ENCODE peak calls at places on chromosomes 16 and 17, in four cellular contexts. R is stomach, C is ascending aorta, S is OCI-LY7. V is an unnamed sample.

GRCh38 chr16:69123894-69124293 is 8.5 kb downstream of the CHTF8 start:
- DNase-seq in R (peak; percentile 57), C (no peak), S (peak; percentile 77), V (peak; percentile 88)

GRCh38 chr16:54938351-54939346 is 8.0 kb downstream of the IRX5 start:
- DNase-seq in R (no peak), C (no peak), S (no peak), V (no peak)

GRCh38 chr17:40311575-40311974 is 2.6 kb downstream of the RARA start:
- DNase-seq in R (peak; percentile 61), C (no peak), S (no peak), V (no peak)

GRCh38 chr17:34990921-34991365 is 10.6 kb downstream of the LIG3 start:
- DNase-seq in R (peak; percentile 90), C (no peak), S (no peak), V (no peak)

GRCh38 chr17:41688641-41689496 is at the start of gene EIF1:
- DNase-seq in R (peak; percentile 100), C (peak; percentile 98), S (peak; percentile 100), V (peak; percentile 100)

GRCh38 chr16:69107311-69107962 is 2.0 kb downstream of the HAS3 start:
- DNase-seq in R (peak; percentile 50), C (no peak), S (no peak), V (no peak)

GRCh38 chr17:19539040-19539399 is 5.4 kb downstream of the SLC47A1 start:
- DNase-seq in R (no peak), C (no peak), S (no peak), V (no peak)

GRCh38 chr17:65457183-65457582 is 104.3 kb downstream of the AXIN2 start:
- DNase-seq in R (no peak), C (no peak), S (no peak), V (no peak)

GRCh38 chr17:49217651-49218413 is 7.3 kb downstream of the ABI3 start:
- DNase-seq in R (peak; percentile 49), C (peak; percentile 63), S (peak; percentile 46), V (peak; percentile 63)

GRCh38 chr17:77692571-77693161 is 265.8 kb upstream of the TNRC6C start:
- DNase-seq in R (no peak), C (no peak), S (no peak), V (no peak)

GRCh38 chr17:74332763-74333220 is 6.8 kb downstream of the KIF19 start:
- DNase-seq in R (no peak), C (no peak), S (peak; percentile 44), V (no peak)

GRCh38 chr17:60107526-60108257 is 29.0 kb upstream of the HEATR6 start:
- DNase-seq in R (no peak), C (no peak), S (no peak), V (peak; percentile 39)

GRCh38 chr17:48307814-48308411 is 122.1 kb downstream of the SKAP1 start:
- DNase-seq in R (peak; percentile 54), C (no peak), S (peak; percentile 70), V (peak; percentile 79)

GRCh38 chr16:88376053-88376834 is 6.5 kb upstream of the ZNF469 start:
- DNase-seq in R (no peak), C (no peak), S (no peak), V (no peak)

GRCh38 chr17:18224428-18225120 is 861 bp upstream of the LLGL1 start:
- DNase-seq in R (no peak), C (no peak), S (no peak), V (no peak)

GRCh38 chr16:72455743-72456659 is 284.0 kb upstream of the PMFBP1 start:
- DNase-seq in R (peak; percentile 28), C (no peak), S (peak; percentile 14), V (no peak)

GRCh38 chr16:29662729-29663019 is 373 bp upstream of the SPN start:
- DNase-seq in R (peak; percentile 27), C (no peak), S (peak; percentile 67), V (no peak)

GRCh38 chr16:79437764-79438728 is 162.5 kb downstream of the MAF start:
- DNase-seq in R (no peak), C (no peak), S (no peak), V (no peak)

GRCh38 chr17:9244066-9245052 is 223.0 kb downstream of the NTN1 start:
- DNase-seq in R (peak; percentile 36), C (no peak), S (no peak), V (no peak)

GRCh38 chr17:51733166-51733565 is 425.3 kb downstream of the CA10 start:
- DNase-seq in R (no peak), C (no peak), S (no peak), V (no peak)

GRCh38 chr17:56244268-56244890 is 91.1 kb downstream of the ANKFN1 start:
- DNase-seq in R (no peak), C (no peak), S (no peak), V (no peak)

GRCh38 chr17:21174719-21175118 is 39.2 kb downstream of the TMEM11 start:
- DNase-seq in R (peak; percentile 13), C (no peak), S (no peak), V (no peak)

GRCh38 chr16:87435399-87436224 is 43.5 kb downstream of the MAP1LC3B start:
- DNase-seq in R (no peak), C (no peak), S (no peak), V (no peak)

GRCh38 chr17:83129676-83130075 is 50.3 kb downstream of the METRNL start:
- DNase-seq in R (no peak), C (no peak), S (no peak), V (no peak)

GRCh38 chr16:89049484-89050118 is 44.1 kb upstream of the ACSF3 start:
- DNase-seq in R (no peak), C (no peak), S (no peak), V (no peak)

GRCh38 chr17:75680431-75680830 is 13.3 kb downstream of the SAP30BP start:
- DNase-seq in R (no peak), C (no peak), S (no peak), V (no peak)

GRCh38 chr17:77785526-77785925 is 173.0 kb upstream of the TNRC6C start:
- DNase-seq in R (no peak), C (no peak), S (no peak), V (no peak)

GRCh38 chr17:22512057-22512456 is 819.7 kb downstream of the KCNJ18 start:
- DNase-seq in R (no peak), C (no peak), S (no peak), V (no peak)

GRCh38 chr17:31610301-31610910 is 218.9 kb downstream of the RAB11FIP4 start:
- DNase-seq in R (no peak), C (no peak), S (no peak), V (peak; percentile 37)

GRCh38 chr16:55204923-55205322 is 119.1 kb upstream of the IRX6 start:
- DNase-seq in R (no peak), C (no peak), S (no peak), V (no peak)

GRCh38 chr16:27795992-27796614 is 246.2 kb downstream of the KATNIP start:
- DNase-seq in R (peak; percentile 40), C (no peak), S (peak; percentile 29), V (peak; percentile 66)

GRCh38 chr17:57609125-57609877 is 135.8 kb downstream of the CCDC182 start:
- DNase-seq in R (no peak), C (no peak), S (no peak), V (no peak)

DNA sequence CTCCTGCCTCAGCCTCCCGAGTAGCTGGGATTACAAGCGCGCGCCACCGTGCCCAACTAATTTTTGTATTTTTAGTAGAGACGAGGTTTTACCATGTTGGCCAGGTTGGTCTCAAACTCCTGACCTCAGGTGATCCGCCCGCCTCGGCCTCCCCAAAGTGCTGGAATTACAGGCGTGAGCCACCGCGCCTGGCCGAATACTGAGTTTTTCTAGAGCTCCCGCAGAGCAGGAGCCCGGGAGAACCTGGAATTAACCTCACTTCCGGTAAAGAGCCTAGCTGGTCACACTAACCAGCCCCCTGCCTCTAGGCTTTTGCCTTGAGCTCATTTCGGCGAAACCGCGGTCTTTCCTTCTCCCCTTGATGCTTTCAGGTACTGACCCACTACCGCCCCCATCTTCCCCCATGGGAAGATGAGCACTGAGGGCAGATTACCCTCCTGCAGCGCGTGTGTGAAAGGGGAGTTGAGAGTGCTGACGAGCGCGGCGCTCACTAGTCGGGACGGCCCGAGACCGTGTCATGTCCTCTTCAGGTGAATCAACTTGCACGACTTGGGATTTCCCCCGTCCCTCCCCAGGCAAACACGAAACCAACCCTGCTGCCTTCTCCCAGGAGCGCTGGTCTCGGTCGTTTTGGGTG is 743 bp upstream of the NEK8 start:
- DNase-seq in R (peak; percentile 72), C (no peak), S (peak; percentile 87), V (peak; percentile 89)
- H3K27ac ChIP-seq in R (peak overlapping the region; percentile 99), C (peak overlapping the region; percentile 93), S (peak overlapping the region; percentile 94), V (peak overlapping the region; percentile 85)

DNA sequence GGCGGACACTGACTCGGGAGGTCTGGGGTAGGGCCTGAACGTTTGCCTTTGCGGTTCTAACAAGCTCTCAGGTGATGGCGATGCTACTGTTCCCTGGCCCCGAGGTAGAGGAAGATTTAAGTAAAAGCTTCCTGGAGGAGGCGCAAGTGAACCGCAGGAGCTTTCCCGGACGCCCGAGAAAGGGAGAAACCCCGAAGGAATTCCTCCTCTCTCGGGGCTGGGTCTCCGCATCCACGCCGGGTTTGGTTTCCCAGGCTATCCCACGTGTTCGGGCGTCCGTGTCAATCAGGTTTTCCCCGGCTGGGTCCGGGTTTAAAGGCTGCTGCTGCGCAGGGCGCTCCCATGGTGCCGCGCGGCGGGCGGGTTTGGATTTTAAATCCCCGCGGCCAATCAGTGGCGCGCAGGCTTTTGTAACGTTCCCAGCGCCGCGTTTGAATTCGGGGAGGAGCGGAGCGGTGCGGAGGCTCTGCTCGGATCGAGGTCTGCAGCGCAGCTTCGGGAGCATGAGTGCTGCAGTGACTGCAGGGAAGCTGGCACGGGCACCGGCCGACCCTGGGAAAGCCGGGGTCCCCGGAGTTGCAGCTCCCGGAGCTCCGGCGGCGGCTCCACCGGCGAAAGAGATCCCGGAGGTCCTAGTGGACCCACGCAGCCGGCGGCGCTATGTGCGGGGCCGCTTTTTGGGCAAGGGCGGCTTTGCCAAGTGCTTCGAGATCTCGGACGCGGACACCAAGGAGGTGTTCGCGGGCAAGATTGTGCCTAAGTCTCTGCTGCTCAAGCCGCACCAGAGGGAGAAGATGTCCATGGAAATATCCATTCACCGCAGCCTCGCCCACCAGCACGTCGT is at the start of gene PLK1:
- DNase-seq in R (peak; percentile 79), C (no peak), S (peak; percentile 88), V (peak; percentile 96)
- H3K27ac ChIP-seq in R (peak within 1 kb of the TSS; percentile 44), C (no peak within 1 kb of the TSS), S (peak within 1 kb of the TSS; percentile 69), V (peak within 1 kb of the TSS; percentile 78)

DNA sequence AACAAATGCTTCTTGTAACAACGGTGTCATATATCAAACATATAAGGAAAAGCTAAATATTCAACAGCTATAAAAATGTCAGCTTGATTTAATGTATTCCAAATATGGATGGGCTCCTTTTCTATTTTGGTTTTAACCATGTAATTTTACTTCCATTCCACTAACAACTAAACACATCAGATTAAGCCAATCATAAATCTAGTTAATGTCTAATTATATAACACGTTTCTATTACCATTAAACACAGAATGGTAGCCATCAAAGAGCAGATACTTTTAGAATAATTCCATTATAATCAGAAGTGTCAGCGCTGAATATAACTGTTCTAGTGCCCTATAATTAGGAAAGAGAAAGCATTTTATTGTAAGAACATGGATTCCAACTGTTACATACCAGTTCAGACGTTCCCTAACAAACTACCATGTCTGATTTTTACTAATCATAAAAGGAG is 10.0 kb downstream of the CMC2 start:
- DNase-seq in R (no peak), C (no peak), S (no peak), V (no peak)
- H3K27ac ChIP-seq in R (peak overlapping the region; percentile 73), C (no peak overlapping the region), S (no peak overlapping the region), V (peak overlapping the region; percentile 74)

GRCh38 chr17:16150251-16150859 is 65.0 kb downstream of the NCOR1 start:
- DNase-seq in R (no peak), C (no peak), S (no peak), V (no peak)
- H3K27ac ChIP-seq in R (no peak overlapping the region), C (no peak overlapping the region), S (no peak overlapping the region), V (no peak overlapping the region)

GRCh38 chr17:78934681-78935418 is 9.7 kb upstream of the TIMP2 start:
- DNase-seq in R (no peak), C (no peak), S (no peak), V (no peak)
- H3K27ac ChIP-seq in R (peak overlapping the region; percentile 83), C (peak overlapping the region; percentile 88), S (no peak overlapping the region), V (no peak overlapping the region)